ENCODE peak calls at places on chromosomes 2 and 18, in ten cellular contexts. L is ovary, B is breast epithelium, A is A549, E is HepG2, T is NB4, X is heart left ventricle, M is spleen, Z is HCT116, K is IMR-90. V is an unnamed sample.

GRCh38 chr2:226088366-226088674 is 688.8 kb downstream of the NYAP2 start:
- DNase-seq in L (no peak), B (no peak), A (no peak), E (no peak), T (no peak), X (no peak), M (peak; percentile 66), Z (no peak), K (no peak), V (no peak)

GRCh38 chr2:241391892-241392665 is 36.0 kb downstream of the FARP2 start:
- DNase-seq in L (peak; percentile 28), B (no peak), A (no peak), E (peak; percentile 73), T (peak; percentile 45), X (no peak), M (no peak), Z (peak; percentile 22), K (peak; percentile 20), V (no peak)

GRCh38 chr2:171523339-171523931 is 1.2 kb downstream of the CYBRD1 start:
- DNase-seq in L (peak; percentile 72), B (peak; percentile 82), A (peak; percentile 46), E (peak; percentile 21), T (peak; percentile 93), X (peak; percentile 87), M (peak; percentile 87), Z (peak; percentile 38), K (peak; percentile 76), V (peak; percentile 51)

GRCh38 chr2:238483656-238484055 is 56.9 kb downstream of the ASB1 start:
- DNase-seq in L (no peak), B (no peak), A (no peak), E (no peak), T (no peak), X (no peak), M (no peak), Z (no peak), K (no peak), V (no peak)

GRCh38 chr18:8696749-8697211 is 8.6 kb upstream of the MTCL1 start:
- DNase-seq in L (peak; percentile 77), B (peak; percentile 87), A (peak; percentile 60), E (peak; percentile 24), T (peak; percentile 58), X (peak; percentile 81), M (peak; percentile 91), Z (peak; percentile 23), K (peak; percentile 48), V (peak; percentile 68)

GRCh38 chr2:209638346-209638745 is 133.3 kb upstream of the UNC80 start:
- DNase-seq in L (no peak), B (no peak), A (peak; percentile 2), E (no peak), T (no peak), X (no peak), M (no peak), Z (no peak), K (peak; percentile 27), V (peak; percentile 8)

GRCh38 chr2:170886391-170886790 is 42.7 kb upstream of the GORASP2 start:
- DNase-seq in L (no peak), B (no peak), A (no peak), E (no peak), T (no peak), X (no peak), M (no peak), Z (no peak), K (peak; percentile 29), V (no peak)

GRCh38 chr2:182858671-182859070 is 7.8 kb downstream of the FRZB start:
- DNase-seq in L (no peak), B (no peak), A (no peak), E (no peak), T (no peak), X (no peak), M (no peak), Z (no peak), K (peak; percentile 26), V (no peak)

GRCh38 chr18:63152791-63153190 is 166.8 kb downstream of the BCL2 start:
- DNase-seq in L (no peak), B (no peak), A (no peak), E (no peak), T (no peak), X (no peak), M (no peak), Z (no peak), K (no peak), V (no peak)

GRCh38 chr18:63154350-63155152 is 165.0 kb downstream of the BCL2 start:
- DNase-seq in L (no peak), B (no peak), A (no peak), E (no peak), T (no peak), X (no peak), M (no peak), Z (no peak), K (no peak), V (no peak)

GRCh38 chr18:63155910-63156773 is 163.4 kb downstream of the BCL2 start:
- DNase-seq in L (no peak), B (no peak), A (no peak), E (no peak), T (no peak), X (no peak), M (no peak), Z (no peak), K (no peak), V (no peak)

GRCh38 chr18:63157293-63158011 is 162.1 kb downstream of the BCL2 start:
- DNase-seq in L (no peak), B (no peak), A (no peak), E (no peak), T (no peak), X (no peak), M (no peak), Z (no peak), K (no peak), V (no peak)

DNA sequence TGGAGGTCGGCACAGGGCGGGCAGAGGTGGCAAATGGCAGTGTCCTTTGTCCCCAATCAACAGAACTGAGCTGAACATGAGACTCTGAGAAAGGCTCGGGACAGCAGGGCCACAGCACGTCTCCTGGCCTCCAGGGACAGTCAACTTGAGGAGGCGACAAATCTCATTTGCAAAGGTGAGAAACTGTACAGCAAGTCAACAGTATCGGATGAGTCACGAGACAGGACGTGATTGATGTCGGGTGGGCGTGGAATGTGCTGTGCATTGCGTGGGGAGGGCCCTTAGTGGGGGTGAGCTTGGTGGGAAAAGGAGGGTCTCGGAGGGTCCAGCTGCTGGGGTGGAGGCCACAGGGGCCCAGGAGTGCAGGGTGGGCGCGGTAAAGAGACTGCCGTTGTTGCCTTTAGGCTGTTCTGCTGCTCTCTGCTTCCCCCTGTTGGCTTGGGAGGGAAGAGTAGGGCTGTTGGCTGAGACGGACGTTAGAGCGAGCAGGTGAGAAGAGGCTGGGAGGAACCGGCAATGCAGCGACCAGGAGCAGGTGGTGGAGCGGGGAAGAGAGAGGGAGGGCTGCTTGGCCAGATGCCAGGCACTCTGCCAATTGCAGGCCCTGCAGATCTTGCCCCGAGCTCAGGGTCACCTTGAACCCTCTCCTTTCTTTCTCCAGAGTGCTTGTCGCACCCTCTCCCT is 164.3 kb downstream of the BCL2 start:
- DNase-seq in L (no peak), B (peak; percentile 79), A (peak; percentile 39), E (peak; percentile 35), T (peak; percentile 52), X (peak; percentile 72), M (peak; percentile 91), Z (peak; percentile 62), K (no peak), V (peak; percentile 44)
- TF ChIP-seq POLR2A in L (no peak), B (no peak), A (no peak), E (no peak), T (no peak), X (no peak), M (no peak), Z (no peak), K (no peak), V (no peak)

DNA sequence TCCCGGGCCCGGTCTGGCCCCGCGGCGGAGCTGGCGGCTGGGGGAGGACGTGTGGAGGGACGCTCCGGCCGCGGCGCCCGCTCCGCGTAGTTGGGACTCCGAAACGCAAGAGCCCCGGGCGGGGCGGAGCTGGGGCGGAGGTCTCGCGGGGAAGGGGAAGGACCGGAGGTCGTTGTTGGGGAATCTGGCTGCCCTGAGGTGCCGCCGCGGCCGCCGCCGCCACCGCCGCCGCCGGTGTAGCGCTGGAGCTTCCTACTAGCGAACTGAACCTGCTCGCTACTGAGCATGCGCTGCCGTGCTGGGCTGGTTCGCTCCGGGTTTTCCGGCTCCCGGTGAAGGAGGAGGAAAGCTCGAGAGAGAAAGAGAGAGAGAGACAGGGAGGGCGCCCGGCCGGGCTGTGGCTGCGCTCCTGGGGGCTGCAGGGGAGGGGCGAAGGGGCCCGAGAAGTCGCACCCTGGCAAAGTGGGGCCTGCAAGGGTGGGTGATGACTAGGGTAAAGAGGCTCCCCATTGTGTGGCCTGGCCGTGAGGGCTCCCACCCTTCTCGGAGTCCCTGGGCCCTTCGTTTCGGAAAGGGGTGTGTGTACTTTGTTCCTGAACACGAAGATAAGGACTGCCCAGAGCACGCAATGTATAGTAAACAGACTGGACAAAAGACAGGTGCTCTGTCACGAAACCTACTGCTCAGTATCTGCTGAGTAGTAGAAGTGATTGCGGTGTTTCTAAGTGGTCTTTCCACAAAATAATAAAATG is at the start of gene SOS1:
- DNase-seq in L (peak; percentile 96), B (peak; percentile 97), A (peak; percentile 90), E (peak; percentile 96), T (peak; percentile 97), X (peak; percentile 98), M (peak; percentile 99), Z (peak; percentile 82), K (peak; percentile 92), V (peak; percentile 89)
- TF ChIP-seq POLR2A in L (peak; percentile 85), B (peak; percentile 86), A (peak; percentile 88), E (peak; percentile 81), T (peak; percentile 83), X (no peak), M (peak; percentile 28), Z (peak; percentile 73), K (peak; percentile 51), V (peak; percentile 79)

GRCh38 chr2:137190411-137191190 is 425.3 kb downstream of the THSD7B start:
- DNase-seq in L (no peak), B (no peak), A (no peak), E (no peak), T (peak; percentile 23), X (no peak), M (no peak), Z (no peak), K (no peak), V (no peak)

GRCh38 chr2:137199751-137200150 is 434.4 kb downstream of the THSD7B start:
- DNase-seq in L (no peak), B (no peak), A (no peak), E (no peak), T (no peak), X (no peak), M (no peak), Z (no peak), K (no peak), V (no peak)

GRCh38 chr2:137192366-137193315 is 427.3 kb downstream of the THSD7B start:
- DNase-seq in L (no peak), B (no peak), A (no peak), E (peak; percentile 15), T (no peak), X (no peak), M (no peak), Z (no peak), K (no peak), V (no peak)

GRCh38 chr2:137194111-137194510 is 428.8 kb downstream of the THSD7B start:
- DNase-seq in L (no peak), B (no peak), A (no peak), E (no peak), T (no peak), X (no peak), M (no peak), Z (no peak), K (no peak), V (no peak)
- TF ChIP-seq POLR2A in L (no peak), B (no peak), A (no peak), E (no peak), T (no peak), X (no peak), M (no peak), Z (no peak), K (no peak), V (no peak)

GRCh38 chr2:85728342-85728741 is 25.4 kb upstream of the ATOH8 start:
- DNase-seq in L (no peak), B (no peak), A (no peak), E (no peak), T (no peak), X (no peak), M (no peak), Z (no peak), K (no peak), V (no peak)
- TF ChIP-seq POLR2A in L (no peak), B (no peak), A (no peak), E (no peak), T (no peak), X (no peak), M (no peak), Z (no peak), K (no peak), V (no peak)

V was measured in H54.